ENCODE peak calls at places on chromosome 1, in four cellular contexts. One of them, this sample, is unnamed.

GRCh38 chr1:230278871-230279582 is 147.1 kb downstream of the PGBD5 start:
- DNase-seq in activated naive CD8-positive, alpha-beta T cell treated with anti-CD3 and anti-CD28 coated beads for 36 hours: no peak
- DNase-seq in NCI-H345: no peak
- DNase-seq in HEK293T: no peak
- DNase-seq in this sample: no peak

GRCh38 chr1:201272838-201273237 is 10.5 kb upstream of the PKP1 start:
- DNase-seq in activated naive CD8-positive, alpha-beta T cell treated with anti-CD3 and anti-CD28 coated beads for 36 hours: no peak
- DNase-seq in HEK293T: no peak
- DNase-seq in NCI-H345: no peak
- DNase-seq in this sample: no peak

GRCh38 chr1:1630191-1630964 is 1.6 kb upstream of the MMP23B start:
- DNase-seq in activated naive CD8-positive, alpha-beta T cell treated with anti-CD3 and anti-CD28 coated beads for 36 hours: peak
- DNase-seq in NCI-H345: peak
- DNase-seq in HEK293T: no peak
- DNase-seq in this sample: peak

GRCh38 chr1:228291906-228292608 is 84.2 kb downstream of the OBSCN start:
- DNase-seq in activated naive CD8-positive, alpha-beta T cell treated with anti-CD3 and anti-CD28 coated beads for 36 hours: no peak
- DNase-seq in HEK293T: no peak
- DNase-seq in NCI-H345: no peak
- DNase-seq in this sample: no peak

GRCh38 chr1:239719642-239720258 is 333.4 kb downstream of the CHRM3 start:
- DNase-seq in activated naive CD8-positive, alpha-beta T cell treated with anti-CD3 and anti-CD28 coated beads for 36 hours: peak
- DNase-seq in HEK293T: no peak
- DNase-seq in NCI-H345: no peak
- DNase-seq in this sample: no peak

GRCh38 chr1:178273707-178274410 is 180.0 kb downstream of the RASAL2 start:
- DNase-seq in activated naive CD8-positive, alpha-beta T cell treated with anti-CD3 and anti-CD28 coated beads for 36 hours: no peak
- DNase-seq in NCI-H345: no peak
- DNase-seq in HEK293T: no peak
- DNase-seq in this sample: no peak

GRCh38 chr1:233295775-233296322 is 324 bp upstream of the PCNX2 start:
- DNase-seq in HEK293T: no peak
- DNase-seq in activated naive CD8-positive, alpha-beta T cell treated with anti-CD3 and anti-CD28 coated beads for 36 hours: no peak
- DNase-seq in NCI-H345: no peak
- DNase-seq in this sample: no peak

GRCh38 chr1:184242507-184242943 is 144.3 kb upstream of the C1orf21 start:
- DNase-seq in NCI-H345: no peak
- DNase-seq in activated naive CD8-positive, alpha-beta T cell treated with anti-CD3 and anti-CD28 coated beads for 36 hours: no peak
- DNase-seq in HEK293T: peak
- DNase-seq in this sample: no peak

GRCh38 chr1:172895050-172895460 is 155.7 kb downstream of the TNFSF18 start:
- DNase-seq in HEK293T: no peak
- DNase-seq in activated naive CD8-positive, alpha-beta T cell treated with anti-CD3 and anti-CD28 coated beads for 36 hours: peak
- DNase-seq in NCI-H345: no peak
- DNase-seq in this sample: no peak

GRCh38 chr1:33985656-33986055 is 121.8 kb downstream of the HMGB4 start:
- DNase-seq in activated naive CD8-positive, alpha-beta T cell treated with anti-CD3 and anti-CD28 coated beads for 36 hours: no peak
- DNase-seq in HEK293T: no peak
- DNase-seq in NCI-H345: no peak
- DNase-seq in this sample: no peak

GRCh38 chr1:26910343-26911160 is 3.2 kb downstream of the NR0B2 start:
- DNase-seq in NCI-H345: no peak
- DNase-seq in activated naive CD8-positive, alpha-beta T cell treated with anti-CD3 and anti-CD28 coated beads for 36 hours: no peak
- DNase-seq in HEK293T: no peak
- DNase-seq in this sample: no peak

GRCh38 chr1:52368383-52369172 is 2.6 kb upstream of the CC2D1B start:
- DNase-seq in HEK293T: peak
- DNase-seq in activated naive CD8-positive, alpha-beta T cell treated with anti-CD3 and anti-CD28 coated beads for 36 hours: peak
- DNase-seq in NCI-H345: peak
- DNase-seq in this sample: peak

GRCh38 chr1:6770727-6771567 is 14.3 kb upstream of the CAMTA1 start:
- DNase-seq in HEK293T: peak
- DNase-seq in activated naive CD8-positive, alpha-beta T cell treated with anti-CD3 and anti-CD28 coated beads for 36 hours: no peak
- DNase-seq in NCI-H345: no peak
- DNase-seq in this sample: peak

GRCh38 chr1:197200468-197200899 is 54.0 kb upstream of the ASPM start:
- DNase-seq in activated naive CD8-positive, alpha-beta T cell treated with anti-CD3 and anti-CD28 coated beads for 36 hours: peak
- DNase-seq in HEK293T: no peak
- DNase-seq in NCI-H345: no peak
- DNase-seq in this sample: no peak

GRCh38 chr1:185517808-185518419 is 200.9 kb upstream of the IVNS1ABP start:
- DNase-seq in activated naive CD8-positive, alpha-beta T cell treated with anti-CD3 and anti-CD28 coated beads for 36 hours: no peak
- DNase-seq in HEK293T: no peak
- DNase-seq in NCI-H345: no peak
- DNase-seq in this sample: no peak

GRCh38 chr1:15848143-15848928 is 829 bp downstream of the SPEN start:
- DNase-seq in NCI-H345: peak
- DNase-seq in activated naive CD8-positive, alpha-beta T cell treated with anti-CD3 and anti-CD28 coated beads for 36 hours: peak
- DNase-seq in HEK293T: no peak
- DNase-seq in this sample: peak

GRCh38 chr1:2948001-2948750 is 73.1 kb upstream of the ACTRT2 start:
- DNase-seq in activated naive CD8-positive, alpha-beta T cell treated with anti-CD3 and anti-CD28 coated beads for 36 hours: no peak
- DNase-seq in NCI-H345: no peak
- DNase-seq in HEK293T: no peak
- DNase-seq in this sample: no peak

GRCh38 chr1:42952353-42953001 is 6.2 kb downstream of the SLC2A1 start:
- DNase-seq in activated naive CD8-positive, alpha-beta T cell treated with anti-CD3 and anti-CD28 coated beads for 36 hours: no peak
- DNase-seq in HEK293T: no peak
- DNase-seq in NCI-H345: no peak
- DNase-seq in this sample: no peak

GRCh38 chr1:201916649-201917249 is 28.1 kb downstream of the SHISA4 start:
- DNase-seq in activated naive CD8-positive, alpha-beta T cell treated with anti-CD3 and anti-CD28 coated beads for 36 hours: no peak
- DNase-seq in HEK293T: peak
- DNase-seq in NCI-H345: no peak
- DNase-seq in this sample: peak